ENCODE peak calls at places on chromosomes 16 and 17, in six cellular contexts. N is mesenchymal stem cell, A is neuronal stem cell, L is H1, S is IMR-90, G is trophoblast cell. X is an unnamed sample.

GRCh38 chr16:81779540-81780320 is 639 bp downstream of the PLCG2 start:
- DNase-seq in N (peak), S (no peak), G (peak), A (no peak), L (no peak), X (no peak)

GRCh38 chr16:50573947-50574751 is 26.0 kb downstream of the NKD1 start:
- DNase-seq in N (no peak), L (no peak), A (no peak), G (no peak), S (no peak), X (no peak)

GRCh38 chr17:47324224-47325020 is 667 bp downstream of the EFCAB13 start:
- DNase-seq in L (no peak), A (peak), S (peak), N (peak), G (peak), X (peak)

GRCh38 chr16:16143038-16143763 is 80.1 kb downstream of the ABCC6 start:
- DNase-seq in A (no peak), N (peak), G (peak), S (no peak), L (no peak), X (peak)

GRCh38 chr17:44637066-44637465 is 19.2 kb upstream of the MEIOC start:
- DNase-seq in N (peak), S (no peak), A (no peak), L (no peak), G (no peak), X (no peak)

GRCh38 chr16:22092143-22092933 is at the start of gene VWA3A:
- DNase-seq in S (peak), N (peak), G (peak), A (peak), L (no peak), X (peak)

GRCh38 chr16:57600048-57600835 is 28.2 kb upstream of the ADGRG1 start:
- DNase-seq in N (peak), G (peak), A (peak), L (peak), S (peak), X (peak)

GRCh38 chr16:89455692-89456091 is 34.7 kb downstream of the ANKRD11 start:
- DNase-seq in A (no peak), S (no peak), L (no peak), G (no peak), N (no peak), X (no peak)

GRCh38 chr17:32688221-32688620 is 188.7 kb downstream of the MYO1D start:
- DNase-seq in G (no peak), L (no peak), N (no peak), S (no peak), A (no peak), X (no peak)
- H3K14ac ChIP-seq in G (no peak), L (no peak), N (no peak), S (no peak), A (no peak), X (no peak)

DNA sequence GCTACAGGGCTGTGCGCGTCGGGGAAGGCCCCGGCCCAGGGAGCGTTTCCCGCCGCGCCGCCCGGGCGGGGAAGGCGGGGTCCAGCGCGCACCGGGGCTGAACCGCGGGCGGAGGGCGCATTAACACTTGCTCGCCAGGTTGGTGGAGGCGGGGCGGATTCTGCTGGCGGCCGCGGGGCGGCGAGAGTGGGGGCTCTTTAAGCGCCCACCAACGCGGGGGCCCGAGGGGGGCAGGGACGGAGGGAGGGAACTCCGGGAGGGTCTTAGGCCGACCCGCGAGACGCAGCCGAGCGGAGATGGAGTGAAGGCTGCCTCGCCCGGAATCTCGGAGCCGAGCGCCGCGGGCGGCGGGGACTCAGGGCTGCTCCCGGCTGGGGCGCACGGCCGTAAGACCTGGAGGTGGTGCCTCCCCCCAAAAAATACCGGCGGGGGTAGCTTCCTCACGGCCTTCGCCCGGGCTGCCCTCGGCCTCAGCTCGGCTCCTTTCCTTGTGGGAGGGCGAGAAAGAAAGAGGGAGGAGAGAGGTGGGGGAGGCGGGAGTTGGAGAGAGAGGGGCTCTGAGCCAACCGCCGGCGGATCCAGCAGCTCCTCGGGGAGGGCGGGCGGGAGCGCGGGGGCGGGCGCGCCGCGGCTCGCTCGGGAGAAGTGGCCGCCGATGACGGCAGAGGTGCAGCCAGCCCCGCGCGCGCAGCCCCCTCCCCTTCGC is 415 bp upstream of the FOXF1 start:
- DNase-seq in G (no peak), A (peak), L (no peak), S (peak), N (peak), X (peak)
- H3K14ac ChIP-seq in G (no peak), A (no peak), L (no peak), S (peak), N (no peak), X (no peak)

GRCh38 chr17:77419095-77419494 is 278.3 kb downstream of the SEC14L1 start:
- DNase-seq in L (no peak), A (no peak), N (no peak), G (no peak), S (no peak), X (no peak)
- H3K14ac ChIP-seq in L (no peak), A (no peak), N (no peak), G (no peak), S (no peak), X (peak)

GRCh38 chr17:36888236-36888957 is 48.9 kb upstream of the LHX1 start:
- DNase-seq in G (no peak), N (no peak), L (no peak), S (no peak), A (no peak), X (no peak)

GRCh38 chr17:36890398-36891190 is 46.7 kb upstream of the LHX1 start:
- DNase-seq in G (no peak), L (no peak), N (no peak), S (no peak), A (no peak), X (no peak)

GRCh38 chr17:36889955-36890354 is 47.3 kb upstream of the LHX1 start:
- DNase-seq in N (no peak), G (no peak), S (no peak), A (no peak), L (no peak), X (no peak)

DNA sequence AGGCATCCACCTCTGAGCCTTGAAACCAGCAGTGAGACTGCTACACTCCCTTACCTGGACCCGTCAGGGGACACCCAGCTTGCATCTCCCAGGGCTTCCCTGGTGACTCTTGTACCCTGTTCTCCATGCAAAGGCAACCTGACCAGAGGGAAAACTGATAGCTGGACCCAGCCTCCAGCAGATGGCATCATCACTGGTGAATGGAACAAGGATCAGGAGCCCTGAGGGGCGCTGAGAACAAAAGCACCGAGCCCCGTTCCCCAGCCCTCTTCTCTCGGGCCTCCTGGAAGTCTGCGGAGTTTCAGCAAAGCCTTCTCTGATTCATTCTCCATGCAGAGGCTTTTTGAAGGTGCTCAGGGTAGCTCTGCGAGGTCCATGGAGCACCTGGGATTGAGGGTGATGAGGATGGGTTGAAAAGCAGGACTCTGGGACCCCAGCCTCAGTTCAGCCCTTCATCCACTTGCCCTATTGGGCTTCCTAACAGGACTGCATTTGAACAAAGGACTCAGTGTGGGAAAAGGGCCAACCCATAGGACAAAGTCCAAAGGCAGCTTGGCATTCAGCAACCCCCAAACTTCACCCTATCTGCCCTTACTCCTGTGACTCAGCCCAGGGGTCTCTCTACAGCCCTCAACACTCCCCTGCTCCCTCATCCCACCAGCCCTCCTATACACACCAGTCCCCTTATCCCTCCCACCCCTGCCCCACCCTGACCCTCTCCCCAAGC is 45.0 kb upstream of the LHX1 start:
- DNase-seq in N (no peak), G (no peak), L (no peak), A (no peak), S (no peak), X (no peak)
- H3K14ac ChIP-seq in N (no peak), G (no peak), L (no peak), A (no peak), S (no peak), X (no peak)

DNA sequence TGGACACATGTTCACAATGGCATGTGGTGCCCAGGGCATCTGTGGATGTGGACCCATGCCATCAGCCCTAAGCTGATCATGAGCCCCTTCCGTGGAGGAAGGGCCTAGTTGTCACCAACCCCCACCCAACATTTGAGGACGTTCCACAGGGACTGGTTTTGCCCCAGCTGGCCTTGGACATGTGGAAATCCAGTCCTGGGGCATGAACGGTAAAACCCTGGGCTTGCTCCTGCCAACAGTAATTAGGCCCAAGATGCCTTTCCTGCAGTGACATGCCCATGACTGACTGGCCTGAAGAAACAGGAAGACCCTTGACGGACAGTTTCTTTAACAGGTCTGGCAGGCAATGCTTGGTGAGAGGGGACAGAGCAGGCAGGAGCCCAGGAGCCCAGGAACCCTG is 7.7 kb downstream of the TNS4 start:
- DNase-seq in S (no peak), L (no peak), G (no peak), N (no peak), A (no peak), X (no peak)
- H3K14ac ChIP-seq in S (peak), L (no peak), G (no peak), N (no peak), A (no peak), X (no peak)

DNA sequence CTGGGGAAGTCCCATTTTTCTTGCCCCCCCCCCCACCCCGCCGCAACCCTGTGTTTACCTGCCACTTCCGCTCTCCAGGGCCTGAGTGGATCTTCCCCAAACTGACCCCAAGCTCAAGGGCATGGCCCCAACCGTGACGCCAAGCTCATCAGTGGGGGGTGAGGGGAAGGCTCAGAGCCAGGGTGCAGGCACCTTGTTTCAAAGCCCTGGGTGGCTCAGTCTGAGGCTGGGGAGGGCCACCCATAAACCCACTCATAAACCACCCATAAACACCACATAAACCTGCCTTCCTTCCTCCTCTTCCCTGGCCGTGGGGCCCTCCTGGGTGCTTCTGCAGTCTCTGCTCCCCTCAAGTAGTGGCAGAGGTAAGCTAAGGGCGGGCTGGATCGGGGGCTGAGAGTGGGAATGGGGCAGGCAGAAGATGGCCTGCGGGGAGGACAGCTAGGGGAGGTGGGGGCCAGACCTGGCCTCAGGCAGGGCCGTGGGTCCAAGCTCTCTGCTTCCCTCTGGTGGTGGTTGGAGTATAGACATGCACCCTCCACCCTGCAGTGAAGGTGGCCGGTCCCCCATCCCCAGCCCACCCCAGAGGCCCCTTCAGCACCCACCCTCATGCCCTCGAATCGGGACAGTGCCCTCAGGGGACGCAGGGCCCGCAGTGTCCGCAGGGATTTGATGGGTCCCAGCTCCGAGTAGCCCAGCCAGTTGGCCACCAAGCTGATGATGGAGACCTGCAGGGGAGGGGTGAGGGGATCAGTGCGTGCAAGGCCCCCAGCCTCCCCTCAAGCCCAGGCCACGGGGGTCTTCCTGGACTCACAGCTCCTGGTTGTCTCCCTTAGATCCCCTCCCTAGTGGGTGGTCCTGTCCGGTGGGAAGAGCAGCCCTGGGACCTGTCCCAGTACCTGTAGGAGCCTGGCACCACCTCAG is 14.6 kb upstream of the CD79B start:
- DNase-seq in N (peak), A (peak), L (no peak), S (peak), G (peak), X (peak)
- H3K14ac ChIP-seq in N (no peak), A (no peak), L (no peak), S (no peak), G (no peak), X (no peak)

GRCh38 chr16:68403704-68404103 is 44.6 kb downstream of the SMPD3 start:
- DNase-seq in L (no peak), G (no peak), N (no peak), A (no peak), S (no peak), X (no peak)

GRCh38 chr16:68402748-68403040 is 45.6 kb downstream of the SMPD3 start:
- DNase-seq in N (no peak), L (no peak), G (no peak), S (no peak), A (no peak), X (no peak)

GRCh38 chr16:68406458-68407041 is 41.8 kb downstream of the SMPD3 start:
- DNase-seq in N (peak), S (peak), G (peak), A (no peak), L (no peak), X (no peak)

GRCh38 chr16:68403177-68403576 is 45.1 kb downstream of the SMPD3 start:
- DNase-seq in A (no peak), G (no peak), L (no peak), S (no peak), N (no peak), X (no peak)

GRCh38 chr16:68404736-68405345 is 43.5 kb downstream of the SMPD3 start:
- DNase-seq in L (no peak), A (no peak), N (no peak), S (no peak), G (peak), X (no peak)
- H3K14ac ChIP-seq in L (no peak), A (no peak), N (no peak), S (no peak), G (no peak), X (no peak)

GRCh38 chr16:48392407-48392806 is 7.2 kb upstream of the SIAH1 start:
- DNase-seq in L (no peak), S (no peak), G (no peak), A (no peak), N (no peak), X (no peak)
- H3K14ac ChIP-seq in L (no peak), S (no peak), G (no peak), A (no peak), N (no peak), X (no peak)

DNA sequence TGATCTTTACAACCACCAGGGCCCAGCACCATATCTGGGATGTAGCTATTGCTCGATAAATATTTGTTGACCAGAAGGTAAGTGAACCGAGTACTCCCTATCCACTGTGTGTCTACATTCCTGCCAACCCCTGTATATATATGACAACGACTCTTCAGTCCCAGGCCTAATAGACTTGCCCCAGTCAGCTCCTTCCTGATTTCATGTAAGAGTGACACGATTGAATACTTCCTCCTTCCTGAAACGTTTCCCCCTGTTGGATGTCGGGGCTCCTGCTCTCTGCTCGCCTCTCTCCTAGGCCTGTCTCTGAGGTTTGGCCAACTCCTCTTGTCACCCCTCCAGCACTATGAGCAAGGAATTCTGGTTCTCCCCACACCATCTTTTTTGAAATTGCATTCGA is 178.8 kb downstream of the PRKCA start:
- DNase-seq in N (no peak), S (no peak), A (no peak), G (no peak), L (no peak), X (no peak)
- H3K14ac ChIP-seq in N (no peak), S (no peak), A (no peak), G (no peak), L (no peak), X (no peak)

X was measured in H9.